ENCODE peak calls at places on chromosome 14, in seven cellular contexts. J is mesothelial cell of epicardium, O is HFFc6, Y is mucosa of descending colon, T is mammary epithelial cell, F is endothelial cell, M is kidney. I is an unnamed sample.

GRCh38 chr14:69260979-69261605 is 1.1 kb downstream of the GALNT16 start:
- DNase-seq in T (no peak), O (no peak), F (peak), J (peak), M (peak), Y (peak), I (peak)

GRCh38 chr14:58882577-58883018 is 244.8 kb downstream of the DACT1 start:
- DNase-seq in O (peak), F (no peak), T (no peak), Y (no peak), J (no peak), M (no peak), I (no peak)

GRCh38 chr14:81927069-81927468 is 393.4 kb upstream of the SEL1L start:
- DNase-seq in J (no peak), T (no peak), M (no peak), F (no peak), Y (no peak), O (no peak), I (no peak)

GRCh38 chr14:31819281-31819680 is 257.8 kb upstream of the ARHGAP5 start:
- DNase-seq in F (no peak), Y (no peak), M (no peak), T (peak), O (no peak), J (no peak), I (no peak)

GRCh38 chr14:86712176-86712575 is 1182.2 kb downstream of the FLRT2 start:
- DNase-seq in Y (no peak), F (no peak), O (no peak), T (no peak), M (no peak), J (no peak), I (no peak)

GRCh38 chr14:62206456-62206855 is 444.2 kb downstream of the SNAPC1 start:
- DNase-seq in M (no peak), T (peak), F (no peak), O (peak), J (no peak), Y (no peak), I (no peak)

GRCh38 chr14:48628870-48629269 is 953.5 kb upstream of the MDGA2 start:
- DNase-seq in J (no peak), T (no peak), M (no peak), O (no peak), F (no peak), Y (no peak), I (no peak)

GRCh38 chr14:50344116-50344775 is 32.1 kb downstream of the DMAC2L start:
- DNase-seq in T (peak), J (no peak), Y (no peak), F (no peak), O (no peak), M (no peak), I (no peak)

GRCh38 chr14:32620724-32621123 is 291.6 kb downstream of the AKAP6 start:
- DNase-seq in J (no peak), T (no peak), F (no peak), M (no peak), Y (no peak), O (no peak), I (no peak)

GRCh38 chr14:39977198-39977597 is 545.0 kb upstream of the FBXO33 start:
- DNase-seq in Y (no peak), J (no peak), F (no peak), T (no peak), O (no peak), M (no peak), I (no peak)

GRCh38 chr14:106875503-106875902 is 1349.1 kb downstream of the TMEM121 start:
- DNase-seq in O (no peak), J (no peak), Y (peak), F (no peak), T (no peak), M (no peak), I (no peak)

GRCh38 chr14:68813318-68813838 is 20.5 kb upstream of the ZFP36L1 start:
- DNase-seq in Y (peak), T (no peak), M (no peak), J (no peak), O (no peak), F (no peak), I (no peak)

GRCh38 chr14:36666416-36667206 is 5.0 kb downstream of the PAX9 start:
- DNase-seq in T (no peak), F (peak), O (no peak), M (peak), J (peak), Y (no peak), I (no peak)

GRCh38 chr14:92564361-92565039 is 50.9 kb downstream of the RIN3 start:
- DNase-seq in J (no peak), T (no peak), Y (no peak), M (no peak), F (no peak), O (no peak), I (no peak)

GRCh38 chr14:90242444-90242843 is 13.9 kb upstream of the PSMC1 start:
- DNase-seq in O (no peak), F (no peak), T (no peak), Y (no peak), J (no peak), M (no peak), I (no peak)

GRCh38 chr14:65101631-65102440 is 481 bp downstream of the MAX start:
- DNase-seq in O (no peak), J (peak), Y (peak), F (peak), T (peak), M (peak), I (no peak)

GRCh38 chr14:95564060-95564459 is 29.2 kb downstream of the GLRX5 start:
- DNase-seq in Y (no peak), T (no peak), M (no peak), F (no peak), J (no peak), O (no peak), I (no peak)

GRCh38 chr14:95503365-95504134 is 12.9 kb downstream of the SYNE3 start:
- DNase-seq in O (no peak), F (no peak), J (no peak), M (no peak), T (no peak), Y (no peak), I (no peak)

GRCh38 chr14:24262821-24263733 is at the start of gene TGM1:
- DNase-seq in F (no peak), Y (no peak), T (no peak), J (no peak), O (no peak), M (peak), I (no peak)

GRCh38 chr14:51806026-51806590 is 54.3 kb upstream of the GNG2 start:
- DNase-seq in M (no peak), O (no peak), Y (no peak), J (no peak), F (no peak), T (no peak), I (no peak)

GRCh38 chr14:91098591-91098990 is 15.3 kb upstream of the DGLUCY start:
- DNase-seq in O (no peak), M (no peak), Y (no peak), T (peak), F (no peak), J (no peak), I (no peak)

GRCh38 chr14:68811161-68811560 is 18.3 kb upstream of the ZFP36L1 start:
- DNase-seq in Y (no peak), F (no peak), M (no peak), J (peak), O (no peak), T (no peak), I (no peak)

GRCh38 chr14:60724080-60724618 is at the start of gene SIX4:
- DNase-seq in J (peak), M (peak), Y (peak), T (peak), O (peak), F (peak), I (no peak)

GRCh38 chr14:20848316-20848954 is 42.8 kb upstream of the RNASE3 start:
- DNase-seq in O (peak), F (no peak), J (no peak), M (no peak), T (peak), Y (no peak), I (no peak)

GRCh38 chr14:49594347-49595089 is 4.2 kb upstream of the LRR1 start:
- DNase-seq in Y (peak), T (no peak), F (no peak), M (no peak), O (peak), J (no peak), I (no peak)

GRCh38 chr14:106094654-106095189 is 568.3 kb downstream of the TMEM121 start:
- DNase-seq in M (no peak), O (no peak), Y (no peak), J (no peak), T (no peak), F (no peak), I (no peak)

GRCh38 chr14:84591827-84592540 is 938.0 kb upstream of the FLRT2 start:
- DNase-seq in O (no peak), T (no peak), Y (no peak), M (no peak), J (no peak), F (no peak), I (no peak)

GRCh38 chr14:60061371-60061770 is 30.4 kb upstream of the PCNX4 start:
- DNase-seq in M (no peak), O (no peak), T (peak), J (no peak), Y (no peak), F (no peak), I (no peak)

GRCh38 chr14:75650253-75651058 is 10.2 kb downstream of the ERG28 start:
- DNase-seq in T (no peak), O (no peak), Y (no peak), M (no peak), J (no peak), F (no peak), I (no peak)

GRCh38 chr14:32134448-32135070 is 57.5 kb downstream of the ARHGAP5 start:
- DNase-seq in O (peak), M (no peak), F (no peak), J (no peak), T (peak), Y (no peak), I (no peak)

GRCh38 chr14:85279407-85279806 is 250.5 kb upstream of the FLRT2 start:
- DNase-seq in T (no peak), O (peak), M (no peak), J (no peak), Y (no peak), F (no peak), I (no peak)

GRCh38 chr14:35506927-35507326 is 27.0 kb upstream of the INSM2 start:
- DNase-seq in F (no peak), Y (no peak), J (no peak), M (no peak), O (peak), T (no peak), I (no peak)

GRCh38 chr14:69755784-69756183 is 11.2 kb upstream of the SRSF5 start:
- DNase-seq in Y (peak), F (no peak), O (no peak), J (no peak), T (no peak), M (no peak), I (no peak)

GRCh38 chr14:73680821-73681220 is 33.4 kb downstream of the PNMA1 start:
- DNase-seq in J (no peak), M (no peak), O (no peak), F (no peak), Y (no peak), T (no peak), I (no peak)

GRCh38 chr14:60945984-60946383 is 34.9 kb downstream of the TRMT5 start:
- DNase-seq in M (no peak), T (no peak), F (no peak), Y (no peak), O (no peak), J (no peak), I (no peak)

DNA sequence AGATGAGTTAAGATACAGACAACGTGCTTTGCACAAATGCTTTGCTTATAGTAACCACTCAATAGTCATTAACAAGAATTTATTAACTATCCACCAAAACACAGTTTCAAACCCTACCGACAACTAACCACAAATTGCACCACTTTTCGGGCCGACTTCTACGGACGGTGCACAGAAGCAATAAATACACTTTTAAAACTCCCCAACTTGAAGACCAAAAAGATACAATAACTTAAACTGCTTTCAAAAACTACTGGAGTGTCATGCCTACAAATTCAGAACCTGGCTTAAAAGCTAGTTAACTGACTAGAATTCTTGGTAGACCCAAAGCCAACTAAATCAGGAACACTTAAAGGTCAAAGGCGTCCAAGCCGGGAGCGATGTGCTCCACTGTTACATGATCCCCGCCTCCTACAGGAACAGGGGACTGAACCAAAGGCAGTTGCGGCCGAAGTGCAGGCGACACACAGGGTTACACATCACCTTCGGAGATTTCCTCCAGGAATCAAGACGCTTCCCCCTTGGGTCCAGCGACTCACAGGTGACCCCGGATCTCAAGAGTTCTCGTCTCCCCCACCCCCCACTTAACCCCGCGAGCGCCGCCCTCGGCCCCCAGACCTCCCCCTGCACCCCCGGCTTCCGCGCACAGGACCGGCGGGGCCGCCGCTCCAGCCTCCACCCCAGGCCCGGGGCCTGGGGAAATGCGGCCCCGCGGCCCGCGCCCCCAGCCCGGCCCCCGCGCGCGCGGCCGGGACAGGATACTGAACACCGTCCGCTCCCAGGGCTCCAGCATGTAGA is 507 bp downstream of the SPTSSA start:
- DNase-seq in J (peak), F (peak), O (peak), M (peak), Y (peak), T (peak), I (no peak)
- TF ChIP-seq CTCF in J (no peak), F (no peak), O (peak), M (no peak), Y (no peak), T (no peak), I (no peak)

DNA sequence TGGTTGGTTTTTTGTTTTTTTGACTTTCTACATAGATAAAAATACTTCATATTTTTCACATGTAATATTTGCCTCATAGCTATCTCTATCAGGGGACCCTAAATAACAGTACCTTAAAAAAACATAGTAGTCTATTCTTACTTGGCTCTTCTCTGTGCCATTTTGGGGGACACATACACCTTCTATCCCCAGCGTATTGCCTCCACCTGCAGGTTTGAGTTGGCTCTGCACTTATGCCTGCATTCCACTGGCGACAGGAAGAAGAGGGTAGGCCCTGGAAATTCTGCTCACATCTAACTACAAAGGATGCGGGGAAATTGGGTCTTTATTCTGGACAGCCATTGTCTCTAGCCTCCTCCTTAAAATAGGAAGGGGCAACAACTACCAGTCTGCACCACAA is 13.8 kb upstream of the IFI27L2 start:
- DNase-seq in J (no peak), T (no peak), F (peak), Y (no peak), O (no peak), M (no peak), I (no peak)
- TF ChIP-seq CTCF in J (peak), T (peak), F (peak), Y (no peak), O (peak), M (no peak), I (peak)

DNA sequence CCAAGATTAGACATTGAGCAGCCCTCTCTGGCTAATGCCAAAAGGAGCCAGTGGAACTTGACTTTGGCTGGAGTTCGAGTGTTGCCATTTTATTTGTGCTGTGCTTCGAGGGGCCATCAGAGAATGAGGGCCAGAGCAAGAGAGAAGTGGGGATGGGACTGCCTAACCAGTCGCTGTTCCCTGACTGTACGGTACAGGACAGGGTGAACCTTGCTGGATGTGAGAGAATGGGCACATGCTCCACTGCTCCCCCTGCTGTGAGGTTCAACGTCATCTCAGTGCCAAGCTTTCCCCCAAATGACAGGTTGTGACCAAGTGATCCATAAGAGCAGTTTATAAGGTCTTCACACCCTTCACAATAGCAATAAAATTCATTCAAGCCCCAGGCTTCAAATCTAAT is 55.1 kb upstream of the BCL11B start:
- DNase-seq in M (no peak), Y (no peak), O (no peak), F (no peak), J (no peak), T (no peak), I (no peak)
- TF ChIP-seq CTCF in M (no peak), Y (no peak), O (peak), F (no peak), J (no peak), T (no peak), I (no peak)

DNA sequence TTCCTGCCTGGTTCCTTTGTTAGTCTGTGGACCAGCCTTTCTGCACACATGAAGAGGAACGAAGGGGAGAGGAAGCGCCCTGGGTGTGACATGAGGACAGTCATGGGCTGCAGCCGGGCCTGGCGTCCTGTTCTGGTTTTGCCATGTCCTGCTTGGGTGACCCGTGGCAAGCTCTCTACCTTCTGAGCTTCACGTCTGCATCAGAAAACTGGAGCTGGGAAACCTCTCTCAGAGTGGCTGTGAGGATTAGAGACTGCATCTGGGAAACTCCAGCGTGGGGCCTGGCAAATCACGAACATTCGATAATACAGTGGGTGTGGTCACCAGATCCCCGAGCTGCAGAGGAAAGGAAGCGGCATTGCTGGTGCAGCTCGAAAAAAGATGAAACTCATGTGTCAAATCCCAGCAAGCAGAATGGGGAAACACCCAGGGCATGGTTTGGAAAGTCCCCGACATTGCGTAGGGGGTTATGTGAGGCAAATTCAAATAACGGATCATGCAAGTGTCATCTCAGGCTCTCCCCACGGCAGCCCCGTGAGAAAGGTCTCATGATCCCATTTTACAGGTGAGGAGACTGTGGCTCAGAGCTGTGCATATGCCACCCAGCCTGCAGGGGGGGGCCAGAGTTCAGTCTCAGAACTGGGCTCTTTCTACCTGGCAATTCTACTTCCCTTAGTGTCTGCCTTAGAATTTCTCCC is 98.2 kb upstream of the VRK1 start:
- DNase-seq in O (no peak), Y (no peak), J (no peak), M (no peak), F (no peak), T (no peak), I (no peak)
- TF ChIP-seq CTCF in O (no peak), Y (no peak), J (no peak), M (no peak), F (no peak), T (no peak), I (peak)

GRCh38 chr14:72104011-72104613 is 171.9 kb downstream of the RGS6 start:
- DNase-seq in F (peak), J (peak), Y (peak), M (no peak), O (no peak), T (no peak), I (no peak)
- TF ChIP-seq CTCF in F (peak), J (no peak), Y (peak), M (peak), O (peak), T (peak), I (peak)

DNA sequence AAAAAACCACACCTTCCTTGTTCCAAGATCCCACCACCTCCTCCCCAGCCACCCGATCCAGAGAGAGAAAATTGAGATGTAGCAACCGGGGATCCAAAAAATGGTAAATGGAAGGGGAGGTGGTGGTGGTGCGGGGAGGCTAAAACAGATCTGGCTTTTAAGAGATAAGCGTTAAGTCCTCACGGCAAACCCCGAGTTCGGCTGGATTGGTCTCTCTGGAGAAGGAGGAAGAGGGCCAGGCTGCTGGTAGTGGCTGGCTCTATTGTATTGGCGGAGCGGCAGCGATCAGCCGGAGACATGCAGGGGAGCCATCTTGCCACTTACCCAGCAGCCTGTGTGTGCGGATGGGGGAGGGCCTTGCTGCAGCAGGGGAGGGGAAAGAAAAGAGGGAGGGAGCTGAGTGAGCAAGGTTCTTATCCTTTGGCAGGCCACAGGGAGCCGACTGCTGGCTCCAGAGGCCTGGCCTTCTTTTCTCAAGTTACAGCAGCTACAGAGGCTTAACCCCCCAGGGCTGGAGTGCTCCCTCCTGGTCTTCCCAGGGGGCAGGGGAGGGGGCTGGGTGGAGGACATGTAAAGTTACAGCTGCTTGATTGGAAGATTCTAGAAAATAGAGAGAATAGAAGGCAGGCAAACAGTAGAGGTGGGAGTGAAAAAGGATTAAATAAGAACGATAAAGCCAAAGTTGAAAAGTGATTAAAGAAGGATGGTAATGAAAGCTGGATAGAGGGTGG is 14.1 kb upstream of the CDH24 start:
- DNase-seq in T (peak), O (peak), M (peak), J (peak), F (peak), Y (peak), I (no peak)
- TF ChIP-seq CTCF in T (no peak), O (no peak), M (no peak), J (no peak), F (no peak), Y (no peak), I (no peak)

DNA sequence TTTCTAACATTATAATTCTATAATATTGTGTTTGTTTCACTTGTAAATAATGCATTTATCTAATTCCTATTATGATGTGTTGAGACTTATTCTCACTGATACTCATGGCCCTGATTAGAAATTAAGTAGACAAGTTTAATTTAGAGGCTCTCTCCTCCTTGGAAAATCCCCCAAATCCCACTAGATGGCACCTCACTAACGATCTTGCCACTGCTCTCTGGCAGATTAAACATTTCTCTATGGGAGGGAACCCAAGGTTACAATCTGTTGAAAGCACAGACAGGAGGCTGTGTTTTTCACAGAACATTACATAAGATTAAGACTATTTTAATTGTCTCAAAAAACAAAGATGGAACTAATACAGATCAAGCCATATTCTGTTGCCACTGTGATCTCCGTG is 318.7 kb downstream of the LRFN5 start:
- DNase-seq in O (no peak), F (no peak), T (no peak), J (no peak), Y (no peak), M (no peak), I (no peak)
- TF ChIP-seq CTCF in O (no peak), F (no peak), T (no peak), J (no peak), Y (no peak), M (no peak), I (peak)